ENCODE peak calls at places on chromosomes 5 and 9, in four cellular contexts. F, P, B and W are unnamed samples.

GRCh38 chr5:130032807-130033206 is 128.5 kb downstream of the CHSY3 start:
- DNase-seq in F (peak; percentile 40), B (no peak), P (no peak), W (peak; percentile 42)

GRCh38 chr5:139740138-139740992 is 55.2 kb upstream of the PSD2 start:
- DNase-seq in B (no peak), P (no peak), F (no peak), W (no peak)

GRCh38 chr5:139690385-139691274 is 42.5 kb downstream of the CXXC5 start:
- DNase-seq in F (peak; percentile 68), B (no peak), P (no peak), W (no peak)

GRCh38 chr9:117704597-117704996 is 394 bp downstream of the TLR4 start:
- DNase-seq in F (no peak), B (no peak), P (no peak), W (no peak)

GRCh38 chr5:159947708-159948358 is 31.6 kb downstream of the ADRA1B start:
- DNase-seq in P (no peak), F (no peak), B (peak; percentile 75), W (no peak)

GRCh38 chr5:92704590-92704989 is 876.4 kb downstream of the NR2F1-AS1 start:
- DNase-seq in F (no peak), B (no peak), P (no peak), W (no peak)

GRCh38 chr9:12737871-12738270 is 36.9 kb upstream of the LURAP1L start:
- DNase-seq in B (no peak), F (no peak), P (no peak), W (no peak)

GRCh38 chr5:14946813-14947640 is 75.4 kb upstream of the ANKH start:
- DNase-seq in B (no peak), F (no peak), P (peak; percentile 20), W (no peak)